ENCODE peak calls at places on chromosomes 13 and 19, in eight cellular contexts. Z, R, E, J, T, I, Y and X are unnamed samples.

GRCh38 chr19:41000310-41000737 is 9.2 kb downstream of the CYP2B6 start:
- DNase-seq in T (no peak), E (no peak), Y (peak; percentile 2), R (peak; percentile 60), Z (peak; percentile 17), J (peak; percentile 14), I (no peak), X (no peak)

GRCh38 chr13:64377606-64378005 is 2852.5 kb downstream of the PCDH9 start:
- DNase-seq in R (no peak), Y (no peak), Z (no peak), E (no peak), T (no peak), J (no peak), I (no peak), X (no peak)

GRCh38 chr13:87295636-87296035 is 375.5 kb upstream of the SLITRK5 start:
- DNase-seq in E (no peak), I (no peak), T (no peak), J (peak; percentile 70), Y (no peak), Z (no peak), R (no peak), X (no peak)

GRCh38 chr13:28220166-28220565 is 81.8 kb downstream of the PAN3 start:
- DNase-seq in J (peak; percentile 81), I (no peak), Z (no peak), Y (peak; percentile 35), E (peak; percentile 46), R (no peak), T (no peak), X (no peak)

GRCh38 chr13:63840551-63841421 is 2425.1 kb upstream of the PCDH20 start:
- DNase-seq in J (no peak), Y (no peak), I (no peak), R (no peak), Z (no peak), T (no peak), E (no peak), X (no peak)

GRCh38 chr19:1864480-1865171 is 1.2 kb upstream of the KLF16 start:
- DNase-seq in E (peak; percentile 38), R (peak; percentile 45), Y (peak; percentile 81), Z (peak; percentile 75), T (no peak), I (no peak), J (peak; percentile 53), X (no peak)

GRCh38 chr19:11265785-11266236 is 3.5 kb upstream of the DOCK6 start:
- DNase-seq in J (no peak), I (no peak), Z (peak; percentile 89), E (no peak), R (peak; percentile 99), T (no peak), Y (peak; percentile 59), X (no peak)

GRCh38 chr13:50991624-50992610 is 82.3 kb downstream of the RNASEH2B start:
- DNase-seq in E (no peak), Y (no peak), Z (no peak), T (no peak), I (no peak), J (no peak), R (no peak), X (no peak)

GRCh38 chr13:51494151-51494550 is 41.3 kb upstream of the INTS6 start:
- DNase-seq in Z (no peak), T (no peak), R (no peak), E (peak; percentile 60), Y (peak; percentile 60), J (peak; percentile 67), I (no peak), X (no peak)

GRCh38 chr19:13072206-13072898 is 30.3 kb downstream of the LYL1 start:
- DNase-seq in I (no peak), Z (peak; percentile 42), R (no peak), E (no peak), J (no peak), T (no peak), Y (no peak), X (no peak)

GRCh38 chr13:110137677-110138008 is 169.3 kb downstream of the COL4A1 start:
- DNase-seq in T (no peak), Y (peak; percentile 44), Z (peak; percentile 67), I (no peak), J (no peak), R (peak; percentile 18), E (no peak), X (peak; percentile 39)

GRCh38 chr13:30616927-30617314 is 799 bp upstream of the USPL1 start:
- DNase-seq in E (peak; percentile 89), I (no peak), Z (peak; percentile 78), J (peak; percentile 96), R (peak; percentile 83), Y (peak; percentile 91), T (peak; percentile 46), X (peak; percentile 60)

GRCh38 chr13:60396783-60397692 is at the start of gene TDRD3:
- DNase-seq in I (peak; percentile 42), Y (peak; percentile 92), J (peak; percentile 91), Z (peak; percentile 89), E (peak; percentile 82), R (peak; percentile 86), T (peak; percentile 62), X (peak; percentile 70)

GRCh38 chr19:8004723-8005513 is 523 bp downstream of the ELAVL1 start:
- DNase-seq in Y (peak; percentile 67), R (no peak), Z (peak; percentile 25), T (no peak), J (peak; percentile 45), I (no peak), E (peak; percentile 21), X (no peak)

GRCh38 chr13:73449258-73449657 is 390.5 kb downstream of the KLF5 start:
- DNase-seq in R (peak; percentile 48), J (no peak), Z (no peak), I (no peak), T (no peak), E (peak; percentile 13), Y (no peak), X (no peak)

GRCh38 chr13:87058786-87059329 is 612.3 kb upstream of the SLITRK5 start:
- DNase-seq in I (no peak), Y (no peak), R (no peak), J (no peak), T (no peak), E (peak; percentile 27), Z (no peak), X (no peak)

GRCh38 chr19:47027586-47028371 is 8.1 kb downstream of the NPAS1 start:
- DNase-seq in Z (no peak), R (no peak), J (no peak), E (no peak), I (no peak), Y (no peak), T (no peak), X (no peak)

GRCh38 chr19:6501740-6502648 is at the start of gene TUBB4A:
- DNase-seq in R (no peak), Z (peak; percentile 46), I (no peak), E (no peak), T (no peak), J (no peak), Y (no peak), X (no peak)

GRCh38 chr19:37077929-37078716 is at the start of gene ZNF420:
- DNase-seq in J (peak; percentile 97), Y (peak; percentile 97), T (peak; percentile 90), E (peak; percentile 95), R (peak; percentile 94), Z (peak; percentile 95), I (peak; percentile 74), X (peak; percentile 92)

GRCh38 chr13:46962286-46962941 is 65.6 kb upstream of the HTR2A start:
- DNase-seq in Y (peak; percentile 80), I (no peak), T (no peak), R (no peak), Z (no peak), J (peak; percentile 41), E (peak; percentile 73), X (no peak)

GRCh38 chr19:4597975-4598671 is 38.6 kb upstream of the SEMA6B start:
- DNase-seq in T (no peak), R (peak; percentile 11), I (no peak), J (no peak), E (no peak), Y (peak; percentile 46), Z (peak; percentile 28), X (no peak)

GRCh38 chr19:11242864-11243797 is 3.7 kb downstream of the ANGPTL8 start:
- DNase-seq in I (peak; percentile 16), E (peak; percentile 77), T (peak; percentile 65), Y (peak; percentile 85), J (peak; percentile 89), R (peak; percentile 86), Z (peak; percentile 97), X (peak; percentile 21)

GRCh38 chr13:112106467-112107141 is 39.7 kb downstream of the SOX1 start:
- DNase-seq in I (no peak), Z (no peak), E (no peak), J (no peak), R (no peak), Y (no peak), T (no peak), X (no peak)

GRCh38 chr19:17327068-17327653 is 7.5 kb downstream of the ANO8 start:
- DNase-seq in J (no peak), I (no peak), Y (no peak), Z (no peak), E (no peak), R (no peak), T (no peak), X (no peak)
- H3K4me3 ChIP-seq in J (no peak overlapping the region), I (no peak overlapping the region), Y (no peak overlapping the region), Z (no peak overlapping the region), E (no peak overlapping the region), R (no peak overlapping the region), T (no peak overlapping the region), X (no peak overlapping the region)

GRCh38 chr19:55113570-55114039 is 3.8 kb downstream of the PPP1R12C start:
- DNase-seq in E (peak; percentile 92), I (no peak), Z (peak; percentile 77), Y (peak; percentile 96), R (no peak), J (peak; percentile 96), T (peak; percentile 84), X (no peak)

GRCh38 chr19:55117063-55117635 is 288 bp downstream of the PPP1R12C start:
- DNase-seq in Y (peak; percentile 59), Z (peak; percentile 20), T (no peak), R (no peak), J (no peak), I (no peak), E (no peak), X (no peak)

GRCh38 chr19:55116232-55117062 is 990 bp downstream of the PPP1R12C start:
- DNase-seq in T (no peak), I (no peak), Y (peak; percentile 89), R (peak; percentile 50), Z (peak; percentile 43), J (peak; percentile 74), E (peak; percentile 66), X (no peak)

GRCh38 chr19:55114566-55115145 is 2.8 kb downstream of the PPP1R12C start:
- DNase-seq in Z (no peak), Y (no peak), E (no peak), I (no peak), R (no peak), J (no peak), T (no peak), X (no peak)

GRCh38 chr19:55115446-55116065 is 1.9 kb downstream of the PPP1R12C start:
- DNase-seq in Z (no peak), J (peak; percentile 54), T (no peak), R (no peak), I (no peak), E (peak; percentile 62), Y (peak; percentile 52), X (no peak)
- H3K4me3 ChIP-seq in Z (no peak overlapping the region), J (peak overlapping the region; percentile 90), T (peak overlapping the region; percentile 98), R (no peak overlapping the region), I (peak overlapping the region; percentile 91), E (peak overlapping the region; percentile 55), Y (peak overlapping the region; percentile 93), X (peak overlapping the region; percentile 77)

GRCh38 chr19:42279148-42279901 is 10.3 kb downstream of the CIC start:
- DNase-seq in E (no peak), R (no peak), T (no peak), Z (no peak), J (no peak), Y (peak; percentile 48), I (no peak), X (no peak)
- H3K4me3 ChIP-seq in E (peak overlapping the region; percentile 65), R (peak overlapping the region; percentile 76), T (peak overlapping the region; percentile 75), Z (peak overlapping the region; percentile 63), J (peak overlapping the region; percentile 79), Y (peak overlapping the region; percentile 81), I (peak overlapping the region; percentile 88), X (peak overlapping the region; percentile 59)

GRCh38 chr19:48444933-48445194 is 919 bp upstream of the GRWD1 start:
- DNase-seq in E (no peak), T (no peak), I (no peak), Z (no peak), J (no peak), R (no peak), Y (peak; percentile 42), X (no peak)
- H3K4me3 ChIP-seq in E (peak overlapping the region; percentile 53), T (peak overlapping the region; percentile 96), I (peak overlapping the region; percentile 78), Z (no peak overlapping the region), J (peak overlapping the region; percentile 47), R (no peak overlapping the region), Y (peak overlapping the region; percentile 95), X (peak overlapping the region; percentile 89)